ENCODE peak calls at places on chromosomes 5 and 9, in eight cellular contexts. One of them, this sample, is unnamed. For H3K36me3, the result is how much of the 10 kb centered on the place peaks cover.

GRCh38 chr5:115977988-115978387 is 15.7 kb downstream of the LVRN start:
- DNase-seq in left ventricle myocardium inferior: no peak
- DNase-seq in transverse colon: no peak
- DNase-seq in SK-N-MC: no peak
- DNase-seq in right atrium auricular region: no peak
- DNase-seq in psoas muscle: no peak
- DNase-seq in neural progenitor cell: no peak
- DNase-seq in small intestine: no peak
- DNase-seq in this sample: no peak

GRCh38 chr9:135729480-135729879 is 27.5 kb downstream of the KCNT1 start:
- DNase-seq in left ventricle myocardium inferior: no peak
- DNase-seq in transverse colon: no peak
- DNase-seq in SK-N-MC: no peak
- DNase-seq in right atrium auricular region: no peak
- DNase-seq in psoas muscle: no peak
- DNase-seq in neural progenitor cell: no peak
- DNase-seq in small intestine: no peak
- DNase-seq in this sample: no peak

GRCh38 chr9:100515578-100516494 is 42.9 kb downstream of the TMEFF1 start:
- DNase-seq in left ventricle myocardium inferior: no peak
- DNase-seq in transverse colon: no peak
- DNase-seq in SK-N-MC: no peak
- DNase-seq in right atrium auricular region: no peak
- DNase-seq in psoas muscle: no peak
- DNase-seq in neural progenitor cell: peak
- DNase-seq in small intestine: no peak
- DNase-seq in this sample: no peak

GRCh38 chr5:50749181-50749580 is 82.7 kb downstream of the PARP8 start:
- DNase-seq in left ventricle myocardium inferior: no peak
- DNase-seq in transverse colon: no peak
- DNase-seq in SK-N-MC: no peak
- DNase-seq in right atrium auricular region: no peak
- DNase-seq in psoas muscle: no peak
- DNase-seq in neural progenitor cell: no peak
- DNase-seq in small intestine: no peak
- DNase-seq in this sample: no peak

GRCh38 chr5:114657342-114658130 is 295.7 kb downstream of the KCNN2 start:
- DNase-seq in left ventricle myocardium inferior: no peak
- DNase-seq in transverse colon: no peak
- DNase-seq in SK-N-MC: no peak
- DNase-seq in right atrium auricular region: no peak
- DNase-seq in psoas muscle: no peak
- DNase-seq in neural progenitor cell: no peak
- DNase-seq in small intestine: no peak
- DNase-seq in this sample: peak

GRCh38 chr9:112130997-112131396 is 44.1 kb downstream of the SUSD1 start:
- DNase-seq in left ventricle myocardium inferior: no peak
- DNase-seq in transverse colon: no peak
- DNase-seq in SK-N-MC: no peak
- DNase-seq in right atrium auricular region: no peak
- DNase-seq in psoas muscle: no peak
- DNase-seq in neural progenitor cell: no peak
- DNase-seq in small intestine: peak
- DNase-seq in this sample: no peak

GRCh38 chr5:95908799-95909198 is 52.9 kb downstream of the ELL2 start:
- DNase-seq in left ventricle myocardium inferior: no peak
- DNase-seq in transverse colon: no peak
- DNase-seq in SK-N-MC: no peak
- DNase-seq in right atrium auricular region: no peak
- DNase-seq in psoas muscle: no peak
- DNase-seq in neural progenitor cell: no peak
- DNase-seq in small intestine: no peak
- DNase-seq in this sample: no peak

GRCh38 chr9:97553141-97553540 is 51.7 kb downstream of the TMOD1 start:
- DNase-seq in left ventricle myocardium inferior: no peak
- DNase-seq in transverse colon: no peak
- DNase-seq in SK-N-MC: no peak
- DNase-seq in right atrium auricular region: no peak
- DNase-seq in psoas muscle: no peak
- DNase-seq in neural progenitor cell: no peak
- DNase-seq in small intestine: no peak
- DNase-seq in this sample: no peak

GRCh38 chr5:62707539-62707938 is 128.9 kb downstream of the LRRC70 start:
- DNase-seq in left ventricle myocardium inferior: no peak
- DNase-seq in transverse colon: no peak
- DNase-seq in SK-N-MC: no peak
- DNase-seq in right atrium auricular region: no peak
- DNase-seq in psoas muscle: no peak
- DNase-seq in neural progenitor cell: no peak
- DNase-seq in small intestine: no peak
- DNase-seq in this sample: no peak

GRCh38 chr9:120391691-120392090 is 188.3 kb downstream of the CDK5RAP2 start:
- DNase-seq in left ventricle myocardium inferior: no peak
- DNase-seq in transverse colon: no peak
- DNase-seq in SK-N-MC: no peak
- DNase-seq in right atrium auricular region: no peak
- DNase-seq in psoas muscle: no peak
- DNase-seq in neural progenitor cell: no peak
- DNase-seq in small intestine: no peak
- DNase-seq in this sample: no peak

GRCh38 chr9:120392711-120393110 is 187.3 kb downstream of the CDK5RAP2 start:
- DNase-seq in left ventricle myocardium inferior: no peak
- DNase-seq in transverse colon: no peak
- DNase-seq in SK-N-MC: no peak
- DNase-seq in right atrium auricular region: no peak
- DNase-seq in psoas muscle: no peak
- DNase-seq in neural progenitor cell: no peak
- DNase-seq in small intestine: no peak
- DNase-seq in this sample: no peak

GRCh38 chr9:120390637-120391190 is 189.3 kb downstream of the CDK5RAP2 start:
- DNase-seq in left ventricle myocardium inferior: no peak
- DNase-seq in transverse colon: no peak
- DNase-seq in SK-N-MC: no peak
- DNase-seq in right atrium auricular region: no peak
- DNase-seq in psoas muscle: no peak
- DNase-seq in neural progenitor cell: no peak
- DNase-seq in small intestine: no peak
- DNase-seq in this sample: no peak

GRCh38 chr9:120393386-120394057 is 186.4 kb downstream of the CDK5RAP2 start:
- DNase-seq in left ventricle myocardium inferior: no peak
- DNase-seq in transverse colon: no peak
- DNase-seq in SK-N-MC: no peak
- DNase-seq in right atrium auricular region: no peak
- DNase-seq in psoas muscle: no peak
- DNase-seq in neural progenitor cell: no peak
- DNase-seq in small intestine: peak
- DNase-seq in this sample: no peak

DNA sequence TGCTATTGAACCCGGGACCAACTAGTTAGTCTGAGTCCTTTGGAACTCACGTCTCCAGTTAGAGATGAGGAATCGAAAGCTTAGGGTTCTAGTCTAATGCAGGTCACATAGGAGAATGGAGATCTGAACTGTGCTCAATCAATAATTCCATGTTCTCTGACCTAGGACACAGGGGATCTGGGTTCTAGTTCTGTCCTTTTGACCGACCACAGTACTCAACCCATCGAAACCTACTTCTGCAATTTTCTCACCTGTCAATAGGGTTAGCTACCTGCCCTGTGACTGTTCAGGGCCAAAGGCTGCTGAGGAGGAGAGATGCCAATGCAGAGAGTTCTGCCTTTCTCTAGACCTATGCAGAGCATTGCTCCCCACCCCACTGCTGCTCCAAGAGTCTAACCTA is 187.7 kb downstream of the CDK5RAP2 start:
- DNase-seq in left ventricle myocardium inferior: no peak
- DNase-seq in transverse colon: no peak
- DNase-seq in SK-N-MC: no peak
- DNase-seq in right atrium auricular region: no peak
- DNase-seq in psoas muscle: no peak
- DNase-seq in neural progenitor cell: no peak
- DNase-seq in small intestine: no peak
- DNase-seq in this sample: no peak
- H3K36me3 ChIP-seq in left ventricle myocardium inferior: half or more
- H3K36me3 ChIP-seq in transverse colon: under half
- H3K36me3 ChIP-seq in SK-N-MC: under half
- H3K36me3 ChIP-seq in right atrium auricular region: half or more
- H3K36me3 ChIP-seq in psoas muscle: under half
- H3K36me3 ChIP-seq in neural progenitor cell: under half
- H3K36me3 ChIP-seq in small intestine: under half
- H3K36me3 ChIP-seq in this sample: half or more

GRCh38 chr5:112830378-112830777 is 30.7 kb upstream of the SRP19 start:
- DNase-seq in left ventricle myocardium inferior: no peak
- DNase-seq in transverse colon: no peak
- DNase-seq in SK-N-MC: no peak
- DNase-seq in right atrium auricular region: no peak
- DNase-seq in psoas muscle: no peak
- DNase-seq in neural progenitor cell: no peak
- DNase-seq in small intestine: no peak
- DNase-seq in this sample: no peak

GRCh38 chr5:112833971-112834370 is 27.1 kb upstream of the SRP19 start:
- DNase-seq in left ventricle myocardium inferior: no peak
- DNase-seq in transverse colon: no peak
- DNase-seq in SK-N-MC: no peak
- DNase-seq in right atrium auricular region: no peak
- DNase-seq in psoas muscle: no peak
- DNase-seq in neural progenitor cell: no peak
- DNase-seq in small intestine: no peak
- DNase-seq in this sample: no peak
- H3K36me3 ChIP-seq in left ventricle myocardium inferior: half or more
- H3K36me3 ChIP-seq in transverse colon: under half
- H3K36me3 ChIP-seq in SK-N-MC: under half
- H3K36me3 ChIP-seq in right atrium auricular region: under half
- H3K36me3 ChIP-seq in psoas muscle: under half
- H3K36me3 ChIP-seq in neural progenitor cell: under half
- H3K36me3 ChIP-seq in small intestine: under half
- H3K36me3 ChIP-seq in this sample: half or more

GRCh38 chr9:104831681-104832080 is 67.8 kb downstream of the NIPSNAP3B start:
- DNase-seq in left ventricle myocardium inferior: no peak
- DNase-seq in transverse colon: no peak
- DNase-seq in SK-N-MC: no peak
- DNase-seq in right atrium auricular region: no peak
- DNase-seq in psoas muscle: no peak
- DNase-seq in neural progenitor cell: no peak
- DNase-seq in small intestine: no peak
- DNase-seq in this sample: no peak

GRCh38 chr9:104836235-104836634 is 72.3 kb downstream of the NIPSNAP3B start:
- DNase-seq in left ventricle myocardium inferior: no peak
- DNase-seq in transverse colon: no peak
- DNase-seq in SK-N-MC: peak
- DNase-seq in right atrium auricular region: no peak
- DNase-seq in psoas muscle: no peak
- DNase-seq in neural progenitor cell: no peak
- DNase-seq in small intestine: no peak
- DNase-seq in this sample: no peak

GRCh38 chr9:104836767-104837166 is 72.8 kb downstream of the NIPSNAP3B start:
- DNase-seq in left ventricle myocardium inferior: no peak
- DNase-seq in transverse colon: no peak
- DNase-seq in SK-N-MC: no peak
- DNase-seq in right atrium auricular region: no peak
- DNase-seq in psoas muscle: no peak
- DNase-seq in neural progenitor cell: no peak
- DNase-seq in small intestine: peak
- DNase-seq in this sample: no peak

GRCh38 chr9:104833701-104834100 is 69.8 kb downstream of the NIPSNAP3B start:
- DNase-seq in left ventricle myocardium inferior: no peak
- DNase-seq in transverse colon: no peak
- DNase-seq in SK-N-MC: no peak
- DNase-seq in right atrium auricular region: no peak
- DNase-seq in psoas muscle: no peak
- DNase-seq in neural progenitor cell: no peak
- DNase-seq in small intestine: no peak
- DNase-seq in this sample: no peak

DNA sequence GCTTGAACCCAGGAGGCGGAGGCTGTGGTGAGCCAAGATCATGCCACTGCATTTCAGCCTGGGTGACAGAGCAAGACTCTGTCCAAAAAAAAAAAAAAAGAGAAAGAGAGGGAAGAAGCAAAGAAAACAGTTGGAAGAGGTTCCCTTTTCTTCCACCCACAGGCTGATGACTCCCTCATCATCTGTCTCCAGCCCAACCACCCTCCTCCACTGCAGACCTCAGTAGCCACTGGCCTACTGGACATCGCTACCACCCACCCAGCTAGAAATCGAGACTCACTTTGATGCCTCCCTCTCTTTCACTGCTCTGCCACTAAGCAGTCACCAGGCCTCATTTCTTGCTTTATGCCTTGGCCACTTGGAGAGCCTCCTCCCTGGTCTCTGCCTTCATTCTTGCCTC is 71.2 kb downstream of the NIPSNAP3B start:
- DNase-seq in left ventricle myocardium inferior: no peak
- DNase-seq in transverse colon: no peak
- DNase-seq in SK-N-MC: no peak
- DNase-seq in right atrium auricular region: no peak
- DNase-seq in psoas muscle: no peak
- DNase-seq in neural progenitor cell: no peak
- DNase-seq in small intestine: no peak
- DNase-seq in this sample: no peak
- H3K36me3 ChIP-seq in left ventricle myocardium inferior: half or more
- H3K36me3 ChIP-seq in transverse colon: under half
- H3K36me3 ChIP-seq in SK-N-MC: under half
- H3K36me3 ChIP-seq in right atrium auricular region: half or more
- H3K36me3 ChIP-seq in psoas muscle: under half
- H3K36me3 ChIP-seq in neural progenitor cell: under half
- H3K36me3 ChIP-seq in small intestine: under half
- H3K36me3 ChIP-seq in this sample: under half

GRCh38 chr5:38936269-38936668 is 90.5 kb downstream of the OSMR start:
- DNase-seq in left ventricle myocardium inferior: no peak
- DNase-seq in transverse colon: no peak
- DNase-seq in SK-N-MC: no peak
- DNase-seq in right atrium auricular region: no peak
- DNase-seq in psoas muscle: no peak
- DNase-seq in neural progenitor cell: no peak
- DNase-seq in small intestine: no peak
- DNase-seq in this sample: no peak
- H3K36me3 ChIP-seq in left ventricle myocardium inferior: half or more
- H3K36me3 ChIP-seq in transverse colon: under half
- H3K36me3 ChIP-seq in SK-N-MC: under half
- H3K36me3 ChIP-seq in right atrium auricular region: under half
- H3K36me3 ChIP-seq in psoas muscle: under half
- H3K36me3 ChIP-seq in neural progenitor cell: under half
- H3K36me3 ChIP-seq in small intestine: under half
- H3K36me3 ChIP-seq in this sample: under half

GRCh38 chr9:116377179-116377790 is 223.7 kb downstream of the PAPPA start:
- DNase-seq in left ventricle myocardium inferior: no peak
- DNase-seq in transverse colon: no peak
- DNase-seq in SK-N-MC: no peak
- DNase-seq in right atrium auricular region: no peak
- DNase-seq in psoas muscle: no peak
- DNase-seq in neural progenitor cell: no peak
- DNase-seq in small intestine: no peak
- DNase-seq in this sample: no peak
- H3K36me3 ChIP-seq in left ventricle myocardium inferior: under half
- H3K36me3 ChIP-seq in transverse colon: under half
- H3K36me3 ChIP-seq in SK-N-MC: half or more
- H3K36me3 ChIP-seq in right atrium auricular region: under half
- H3K36me3 ChIP-seq in psoas muscle: under half
- H3K36me3 ChIP-seq in neural progenitor cell: under half
- H3K36me3 ChIP-seq in small intestine: under half
- H3K36me3 ChIP-seq in this sample: under half

DNA sequence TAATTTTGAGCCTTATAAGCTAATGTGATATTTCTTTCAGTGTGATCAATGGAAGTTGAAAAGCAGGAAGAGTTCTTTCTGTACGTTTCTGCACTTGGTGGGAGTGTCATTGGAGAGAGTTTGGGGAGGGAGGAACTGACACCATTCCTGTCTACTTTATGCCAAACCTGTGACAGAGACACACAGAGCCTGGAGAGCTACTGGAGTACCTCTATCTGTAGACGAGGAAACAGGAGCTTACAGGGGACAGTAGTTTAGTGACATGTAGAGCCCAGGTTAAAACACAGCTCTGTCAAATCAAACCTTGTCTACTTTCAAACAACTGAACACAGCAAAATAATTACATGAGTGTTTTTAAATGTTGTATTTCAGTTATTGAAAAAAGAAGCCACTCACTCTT is 103.6 kb downstream of the PDE4D start:
- DNase-seq in left ventricle myocardium inferior: no peak
- DNase-seq in transverse colon: no peak
- DNase-seq in SK-N-MC: no peak
- DNase-seq in right atrium auricular region: no peak
- DNase-seq in psoas muscle: no peak
- DNase-seq in neural progenitor cell: no peak
- DNase-seq in small intestine: no peak
- DNase-seq in this sample: no peak
- H3K36me3 ChIP-seq in left ventricle myocardium inferior: under half
- H3K36me3 ChIP-seq in transverse colon: under half
- H3K36me3 ChIP-seq in SK-N-MC: under half
- H3K36me3 ChIP-seq in right atrium auricular region: under half
- H3K36me3 ChIP-seq in psoas muscle: under half
- H3K36me3 ChIP-seq in neural progenitor cell: under half
- H3K36me3 ChIP-seq in small intestine: under half
- H3K36me3 ChIP-seq in this sample: under half

This sample was measured in upper lobe of left lung.